ENCODE peak calls at places on chromosomes 16 and 17, in six cellular contexts. T, K, A, M, N and I are unnamed samples.

GRCh38 chr16:69754469-69755310 is at the start of gene NOB1:
- DNase-seq in N (peak; percentile 99), M (peak; percentile 98), A (peak; percentile 97), T (peak; percentile 97), K (peak; percentile 95), I (peak; percentile 92)

GRCh38 chr16:68232335-68232734 is 3.6 kb downstream of the ESRP2 start:
- DNase-seq in M (no peak), K (no peak), A (no peak), T (no peak), N (peak; percentile 63), I (no peak)

GRCh38 chr17:40903129-40903847 is 18.2 kb upstream of the KRT20 start:
- DNase-seq in K (peak; percentile 44), T (peak; percentile 36), M (peak; percentile 89), A (no peak), N (no peak), I (peak; percentile 32)

GRCh38 chr16:8788578-8789172 is 8.8 kb downstream of the TMEM186 start:
- DNase-seq in K (no peak), M (no peak), N (no peak), A (no peak), T (no peak), I (no peak)

GRCh38 chr16:89277641-89278341 is 60.3 kb downstream of the ZNF778 start:
- DNase-seq in A (no peak), N (no peak), K (no peak), T (no peak), M (no peak), I (no peak)

GRCh38 chr16:81136331-81137011 is 40.3 kb upstream of the GCSH start:
- DNase-seq in A (no peak), T (no peak), K (no peak), N (no peak), M (peak; percentile 7), I (no peak)

GRCh38 chr17:80891096-80892018 is 100.3 kb upstream of the CHMP6 start:
- DNase-seq in M (no peak), T (peak; percentile 30), N (peak; percentile 91), A (no peak), K (peak; percentile 97), I (peak; percentile 78)

GRCh38 chr17:80220709-80221215 is 535 bp downstream of the SLC26A11 start:
- DNase-seq in T (no peak), A (peak; percentile 45), N (no peak), M (no peak), K (peak; percentile 51), I (no peak)

GRCh38 chr17:42698736-42699414 is 16.5 kb downstream of the CNTNAP1 start:
- DNase-seq in A (peak; percentile 74), N (no peak), M (no peak), K (peak; percentile 92), T (no peak), I (peak; percentile 78)

GRCh38 chr17:45018514-45019176 is 32.8 kb downstream of the DCAKD start:
- DNase-seq in K (no peak), N (no peak), T (no peak), A (no peak), M (no peak), I (no peak)

GRCh38 chr17:76716834-76717205 is 6.1 kb upstream of the MXRA7 start:
- DNase-seq in A (no peak), K (peak; percentile 88), N (peak; percentile 14), M (no peak), T (no peak), I (peak; percentile 80)

GRCh38 chr17:79658811-79659207 is 48.0 kb upstream of the RBFOX3 start:
- DNase-seq in T (no peak), N (peak; percentile 52), A (peak; percentile 35), M (peak; percentile 55), K (no peak), I (no peak)

GRCh38 chr17:73480740-73481139 is 163.5 kb downstream of the SDK2 start:
- DNase-seq in K (no peak), N (no peak), M (no peak), T (no peak), A (no peak), I (no peak)

GRCh38 chr17:81317992-81318391 is 22.9 kb upstream of the SLC38A10 start:
- DNase-seq in K (no peak), N (no peak), T (no peak), A (no peak), M (no peak), I (no peak)